ENCODE peak calls at places on chromosomes 7 and 10, in nine cellular contexts. X is COR-L47; G is Kasumi-1; A is prostate gland; T is uterus; K is BJ; H is NCI-H774; E is central memory CD8-positive, alpha-beta T cell; U is Peyer's patch. S is an unnamed sample.

GRCh38 chr7:16512097-16512496 is 14.5 kb upstream of the LRRC72 start:
- DNase-seq in X (no peak), G (no peak), A (no peak), T (no peak), K (no peak), H (no peak), E (no peak), U (no peak), S (no peak)

GRCh38 chr10:130392031-130392430 is 255.8 kb downstream of the GLRX3 start:
- DNase-seq in X (no peak), G (no peak), A (no peak), T (no peak), K (no peak), H (no peak), E (no peak), U (no peak), S (no peak)

GRCh38 chr10:71076473-71077142 is 135.8 kb upstream of the UNC5B start:
- DNase-seq in X (no peak), G (no peak), A (no peak), T (no peak), K (no peak), H (no peak), E (no peak), U (peak; percentile 23), S (no peak)

GRCh38 chr7:110317699-110318265 is 773.1 kb upstream of the LRRN3 start:
- DNase-seq in X (no peak), G (no peak), A (no peak), T (no peak), K (no peak), H (no peak), E (no peak), U (no peak), S (no peak)

GRCh38 chr10:97479939-97480338 is 18.3 kb downstream of the MMS19 start:
- DNase-seq in X (no peak), G (no peak), A (no peak), T (no peak), K (no peak), H (no peak), E (no peak), U (no peak), S (no peak)

GRCh38 chr7:98733036-98733435 is 116.0 kb downstream of the NPTX2 start:
- DNase-seq in X (peak; percentile 24), G (peak; percentile 59), A (no peak), T (no peak), K (no peak), H (no peak), E (no peak), U (no peak), S (no peak)

GRCh38 chr10:101939273-101939635 is 95.7 kb upstream of the KCNIP2 start:
- DNase-seq in X (no peak), G (no peak), A (no peak), T (no peak), K (peak; percentile 87), H (no peak), E (no peak), U (no peak), S (peak; percentile 7)

GRCh38 chr10:123135415-123136141 is at the start of gene HMX3:
- DNase-seq in X (peak; percentile 37), G (peak; percentile 39), A (no peak), T (no peak), K (no peak), H (no peak), E (no peak), U (no peak), S (no peak)

GRCh38 chr10:43821103-43821502 is 172.4 kb upstream of the ZNF32 start:
- DNase-seq in X (no peak), G (no peak), A (no peak), T (no peak), K (no peak), H (no peak), E (no peak), U (no peak), S (no peak)

GRCh38 chr7:66150471-66150870 is 35.8 kb downstream of the CRCP start:
- DNase-seq in X (no peak), G (peak; percentile 7), A (no peak), T (peak; percentile 66), K (no peak), H (no peak), E (no peak), U (no peak), S (no peak)

GRCh38 chr7:91140286-91140685 is 123.9 kb upstream of the FZD1 start:
- DNase-seq in X (no peak), G (no peak), A (no peak), T (no peak), K (no peak), H (no peak), E (no peak), U (no peak), S (no peak)

GRCh38 chr7:82678716-82679115 is 235.1 kb upstream of the CACNA2D1 start:
- DNase-seq in X (no peak), G (no peak), A (no peak), T (no peak), K (no peak), H (no peak), E (no peak), U (no peak), S (peak; percentile 17)

S was measured in LNCaP clone FGC.